ENCODE peak calls at places on chromosomes 6 and 20, in six cellular contexts. One of them, this sample, is unnamed.

GRCh38 chr20:58956078-58956477 is 25.0 kb upstream of the NELFCD start:
- DNase-seq in T-helper 2 cell: no peak
- DNase-seq in NCI-H187: no peak
- DNase-seq in stimulated activated naive CD8-positive, alpha-beta T cell treated with anti-CD3 and anti-CD28 coated beads, Interleukin-15, Interleukin-2, amounts not matched to agents 100 U/mL and 50 U/mL, for 24 hours: no peak
- DNase-seq in HFFc6: no peak
- DNase-seq in HuH-7: no peak
- DNase-seq in this sample: no peak

GRCh38 chr6:26215200-26216014 is 128.2 kb downstream of the HFE start:
- DNase-seq in HFFc6: no peak
- DNase-seq in NCI-H187: peak; percentile 77
- DNase-seq in T-helper 2 cell: no peak
- DNase-seq in stimulated activated naive CD8-positive, alpha-beta T cell treated with anti-CD3 and anti-CD28 coated beads, Interleukin-15, Interleukin-2, amounts not matched to agents 100 U/mL and 50 U/mL, for 24 hours: no peak
- DNase-seq in HuH-7: no peak
- DNase-seq in this sample: no peak

GRCh38 chr6:35391240-35391968 is 49.0 kb downstream of the PPARD start:
- DNase-seq in stimulated activated naive CD8-positive, alpha-beta T cell treated with anti-CD3 and anti-CD28 coated beads, Interleukin-15, Interleukin-2, amounts not matched to agents 100 U/mL and 50 U/mL, for 24 hours: no peak
- DNase-seq in HFFc6: peak; percentile 94
- DNase-seq in NCI-H187: no peak
- DNase-seq in HuH-7: no peak
- DNase-seq in T-helper 2 cell: no peak
- DNase-seq in this sample: peak; percentile 96

GRCh38 chr6:116106146-116106545 is 5.5 kb downstream of the NT5DC1 start:
- DNase-seq in HFFc6: no peak
- DNase-seq in NCI-H187: no peak
- DNase-seq in T-helper 2 cell: no peak
- DNase-seq in stimulated activated naive CD8-positive, alpha-beta T cell treated with anti-CD3 and anti-CD28 coated beads, Interleukin-15, Interleukin-2, amounts not matched to agents 100 U/mL and 50 U/mL, for 24 hours: no peak
- DNase-seq in HuH-7: no peak
- DNase-seq in this sample: no peak

GRCh38 chr6:62570372-62570771 is 284.3 kb upstream of the KHDRBS2 start:
- DNase-seq in HFFc6: no peak
- DNase-seq in NCI-H187: no peak
- DNase-seq in HuH-7: no peak
- DNase-seq in stimulated activated naive CD8-positive, alpha-beta T cell treated with anti-CD3 and anti-CD28 coated beads, Interleukin-15, Interleukin-2, amounts not matched to agents 100 U/mL and 50 U/mL, for 24 hours: no peak
- DNase-seq in T-helper 2 cell: no peak
- DNase-seq in this sample: no peak

GRCh38 chr6:132675749-132676148 is 16.8 kb upstream of the TAAR1 start:
- DNase-seq in HFFc6: no peak
- DNase-seq in T-helper 2 cell: no peak
- DNase-seq in HuH-7: no peak
- DNase-seq in NCI-H187: no peak
- DNase-seq in stimulated activated naive CD8-positive, alpha-beta T cell treated with anti-CD3 and anti-CD28 coated beads, Interleukin-15, Interleukin-2, amounts not matched to agents 100 U/mL and 50 U/mL, for 24 hours: no peak
- DNase-seq in this sample: no peak

GRCh38 chr6:51913265-51913664 is 174.1 kb downstream of the PKHD1 start:
- DNase-seq in T-helper 2 cell: no peak
- DNase-seq in NCI-H187: no peak
- DNase-seq in HuH-7: no peak
- DNase-seq in stimulated activated naive CD8-positive, alpha-beta T cell treated with anti-CD3 and anti-CD28 coated beads, Interleukin-15, Interleukin-2, amounts not matched to agents 100 U/mL and 50 U/mL, for 24 hours: no peak
- DNase-seq in HFFc6: no peak
- DNase-seq in this sample: no peak

GRCh38 chr6:168013250-168013915 is 15.9 kb downstream of the KIF25 start:
- DNase-seq in HFFc6: no peak
- DNase-seq in T-helper 2 cell: no peak
- DNase-seq in stimulated activated naive CD8-positive, alpha-beta T cell treated with anti-CD3 and anti-CD28 coated beads, Interleukin-15, Interleukin-2, amounts not matched to agents 100 U/mL and 50 U/mL, for 24 hours: no peak
- DNase-seq in NCI-H187: no peak
- DNase-seq in HuH-7: no peak
- DNase-seq in this sample: no peak

GRCh38 chr6:82738773-82739172 is 326.9 kb downstream of the UBE3D start:
- DNase-seq in stimulated activated naive CD8-positive, alpha-beta T cell treated with anti-CD3 and anti-CD28 coated beads, Interleukin-15, Interleukin-2, amounts not matched to agents 100 U/mL and 50 U/mL, for 24 hours: no peak
- DNase-seq in T-helper 2 cell: no peak
- DNase-seq in HFFc6: no peak
- DNase-seq in HuH-7: no peak
- DNase-seq in NCI-H187: no peak
- DNase-seq in this sample: no peak

GRCh38 chr20:6769953-6770831 is 2.7 kb downstream of the BMP2 start:
- DNase-seq in HuH-7: peak; percentile 75
- DNase-seq in NCI-H187: no peak
- DNase-seq in T-helper 2 cell: no peak
- DNase-seq in stimulated activated naive CD8-positive, alpha-beta T cell treated with anti-CD3 and anti-CD28 coated beads, Interleukin-15, Interleukin-2, amounts not matched to agents 100 U/mL and 50 U/mL, for 24 hours: no peak
- DNase-seq in HFFc6: no peak
- DNase-seq in this sample: no peak

GRCh38 chr20:52958206-52958605 is 14.0 kb upstream of the TSHZ2 start:
- DNase-seq in HFFc6: no peak
- DNase-seq in stimulated activated naive CD8-positive, alpha-beta T cell treated with anti-CD3 and anti-CD28 coated beads, Interleukin-15, Interleukin-2, amounts not matched to agents 100 U/mL and 50 U/mL, for 24 hours: no peak
- DNase-seq in T-helper 2 cell: no peak
- DNase-seq in NCI-H187: no peak
- DNase-seq in HuH-7: no peak
- DNase-seq in this sample: peak; percentile 65

GRCh38 chr6:149489967-149490366 is 5.2 kb upstream of the ZC3H12D start:
- DNase-seq in T-helper 2 cell: no peak
- DNase-seq in HuH-7: no peak
- DNase-seq in stimulated activated naive CD8-positive, alpha-beta T cell treated with anti-CD3 and anti-CD28 coated beads, Interleukin-15, Interleukin-2, amounts not matched to agents 100 U/mL and 50 U/mL, for 24 hours: no peak
- DNase-seq in NCI-H187: no peak
- DNase-seq in HFFc6: no peak
- DNase-seq in this sample: no peak

GRCh38 chr6:140979642-140980091 is 1153.1 kb upstream of the GJE1 start:
- DNase-seq in T-helper 2 cell: no peak
- DNase-seq in HFFc6: peak; percentile 74
- DNase-seq in HuH-7: no peak
- DNase-seq in NCI-H187: no peak
- DNase-seq in stimulated activated naive CD8-positive, alpha-beta T cell treated with anti-CD3 and anti-CD28 coated beads, Interleukin-15, Interleukin-2, amounts not matched to agents 100 U/mL and 50 U/mL, for 24 hours: no peak
- DNase-seq in this sample: peak; percentile 25

GRCh38 chr6:156957931-156958547 is 180.9 kb downstream of the ARID1B start:
- DNase-seq in T-helper 2 cell: no peak
- DNase-seq in HFFc6: no peak
- DNase-seq in NCI-H187: no peak
- DNase-seq in HuH-7: no peak
- DNase-seq in stimulated activated naive CD8-positive, alpha-beta T cell treated with anti-CD3 and anti-CD28 coated beads, Interleukin-15, Interleukin-2, amounts not matched to agents 100 U/mL and 50 U/mL, for 24 hours: no peak
- DNase-seq in this sample: no peak

GRCh38 chr6:54481096-54481495 is 172.9 kb downstream of the TINAG start:
- DNase-seq in NCI-H187: no peak
- DNase-seq in stimulated activated naive CD8-positive, alpha-beta T cell treated with anti-CD3 and anti-CD28 coated beads, Interleukin-15, Interleukin-2, amounts not matched to agents 100 U/mL and 50 U/mL, for 24 hours: no peak
- DNase-seq in T-helper 2 cell: no peak
- DNase-seq in HFFc6: no peak
- DNase-seq in HuH-7: peak; percentile 12
- DNase-seq in this sample: no peak

GRCh38 chr20:37305839-37306238 is 16.4 kb downstream of the MANBAL start:
- DNase-seq in NCI-H187: no peak
- DNase-seq in stimulated activated naive CD8-positive, alpha-beta T cell treated with anti-CD3 and anti-CD28 coated beads, Interleukin-15, Interleukin-2, amounts not matched to agents 100 U/mL and 50 U/mL, for 24 hours: no peak
- DNase-seq in T-helper 2 cell: no peak
- DNase-seq in HuH-7: no peak
- DNase-seq in HFFc6: no peak
- DNase-seq in this sample: no peak

GRCh38 chr6:166360243-166361079 is 18.1 kb upstream of the SFT2D1 start:
- DNase-seq in T-helper 2 cell: no peak
- DNase-seq in stimulated activated naive CD8-positive, alpha-beta T cell treated with anti-CD3 and anti-CD28 coated beads, Interleukin-15, Interleukin-2, amounts not matched to agents 100 U/mL and 50 U/mL, for 24 hours: no peak
- DNase-seq in HuH-7: no peak
- DNase-seq in NCI-H187: no peak
- DNase-seq in HFFc6: no peak
- DNase-seq in this sample: no peak

GRCh38 chr20:59466107-59466815 is 138.1 kb upstream of the PHACTR3 start:
- DNase-seq in stimulated activated naive CD8-positive, alpha-beta T cell treated with anti-CD3 and anti-CD28 coated beads, Interleukin-15, Interleukin-2, amounts not matched to agents 100 U/mL and 50 U/mL, for 24 hours: no peak
- DNase-seq in HFFc6: no peak
- DNase-seq in T-helper 2 cell: no peak
- DNase-seq in HuH-7: no peak
- DNase-seq in NCI-H187: no peak
- DNase-seq in this sample: no peak

GRCh38 chr20:42524058-42524457 is 665.6 kb downstream of the PTPRT start:
- DNase-seq in NCI-H187: no peak
- DNase-seq in T-helper 2 cell: no peak
- DNase-seq in HuH-7: no peak
- DNase-seq in stimulated activated naive CD8-positive, alpha-beta T cell treated with anti-CD3 and anti-CD28 coated beads, Interleukin-15, Interleukin-2, amounts not matched to agents 100 U/mL and 50 U/mL, for 24 hours: no peak
- DNase-seq in HFFc6: no peak
- DNase-seq in this sample: no peak

GRCh38 chr6:69729870-69730449 is 66.8 kb downstream of the LMBRD1 start:
- DNase-seq in stimulated activated naive CD8-positive, alpha-beta T cell treated with anti-CD3 and anti-CD28 coated beads, Interleukin-15, Interleukin-2, amounts not matched to agents 100 U/mL and 50 U/mL, for 24 hours: no peak
- DNase-seq in T-helper 2 cell: no peak
- DNase-seq in HFFc6: no peak
- DNase-seq in NCI-H187: no peak
- DNase-seq in HuH-7: no peak
- DNase-seq in this sample: peak; percentile 5

GRCh38 chr6:143934867-143935266 is 70.6 kb downstream of the ZC2HC1B start:
- DNase-seq in stimulated activated naive CD8-positive, alpha-beta T cell treated with anti-CD3 and anti-CD28 coated beads, Interleukin-15, Interleukin-2, amounts not matched to agents 100 U/mL and 50 U/mL, for 24 hours: no peak
- DNase-seq in HuH-7: no peak
- DNase-seq in NCI-H187: no peak
- DNase-seq in T-helper 2 cell: no peak
- DNase-seq in HFFc6: no peak
- DNase-seq in this sample: no peak

GRCh38 chr20:641516-641913 is 11.5 kb downstream of the SRXN1 start:
- DNase-seq in stimulated activated naive CD8-positive, alpha-beta T cell treated with anti-CD3 and anti-CD28 coated beads, Interleukin-15, Interleukin-2, amounts not matched to agents 100 U/mL and 50 U/mL, for 24 hours: no peak
- DNase-seq in HuH-7: peak; percentile 90
- DNase-seq in NCI-H187: no peak
- DNase-seq in HFFc6: no peak
- DNase-seq in T-helper 2 cell: no peak
- DNase-seq in this sample: no peak

GRCh38 chr6:37429352-37429750 is 3.7 kb upstream of the CMTR1 start:
- DNase-seq in stimulated activated naive CD8-positive, alpha-beta T cell treated with anti-CD3 and anti-CD28 coated beads, Interleukin-15, Interleukin-2, amounts not matched to agents 100 U/mL and 50 U/mL, for 24 hours: no peak
- DNase-seq in NCI-H187: no peak
- DNase-seq in HFFc6: no peak
- DNase-seq in HuH-7: no peak
- DNase-seq in T-helper 2 cell: no peak
- DNase-seq in this sample: peak; percentile 4

GRCh38 chr6:75458895-75459294 is 34.7 kb downstream of the FILIP1 start:
- DNase-seq in NCI-H187: no peak
- DNase-seq in T-helper 2 cell: no peak
- DNase-seq in HFFc6: peak; percentile 66
- DNase-seq in stimulated activated naive CD8-positive, alpha-beta T cell treated with anti-CD3 and anti-CD28 coated beads, Interleukin-15, Interleukin-2, amounts not matched to agents 100 U/mL and 50 U/mL, for 24 hours: no peak
- DNase-seq in HuH-7: no peak
- DNase-seq in this sample: no peak

This sample was measured in A172.